ENCODE peak calls at places on chromosomes 7 and 10, in five cellular contexts. L is body of pancreas, C is DND-41, X is OCI-LY7, Z is heart left ventricle. D is an unnamed sample. For H3K4me1 and H3K36me3, the result is how much of the 10 kb centered on the place peaks cover.

GRCh38 chr7:22549051-22549450 is 49.1 kb upstream of the STEAP1B start:
- DNase-seq in C (no peak), L (no peak), Z (no peak), X (no peak), D (no peak)

GRCh38 chr7:158811461-158811860 is 17.8 kb downstream of the ESYT2 start:
- DNase-seq in X (no peak), Z (no peak), C (peak), L (peak), D (no peak)

GRCh38 chr10:108412323-108412722 is 1247.8 kb upstream of the SORCS1 start:
- DNase-seq in L (no peak), Z (no peak), X (no peak), C (no peak), D (no peak)

GRCh38 chr7:121288894-121289293 is 39.9 kb upstream of the WNT16 start:
- DNase-seq in L (no peak), X (no peak), C (no peak), Z (no peak), D (no peak)

GRCh38 chr10:121708921-121709625 is 110.8 kb upstream of the FGFR2 start:
- DNase-seq in L (no peak), Z (no peak), C (no peak), X (no peak), D (no peak)

GRCh38 chr10:68333058-68333395 is 299 bp upstream of the PBLD start:
- DNase-seq in C (no peak), L (no peak), X (no peak), Z (no peak), D (no peak)

GRCh38 chr7:31123726-31124125 is 71.6 kb downstream of the ADCYAP1R1 start:
- DNase-seq in C (no peak), Z (no peak), X (no peak), L (no peak), D (no peak)

GRCh38 chr7:150753826-150754603 is 16.8 kb downstream of the GIMAP5 start:
- DNase-seq in C (peak), L (peak), Z (no peak), X (peak), D (no peak)

GRCh38 chr10:34966440-34966839 is 123.7 kb downstream of the CUL2 start:
- DNase-seq in Z (no peak), L (no peak), C (no peak), X (no peak), D (no peak)

GRCh38 chr7:35604595-35604994 is 90.3 kb downstream of the HERPUD2 start:
- DNase-seq in C (no peak), L (no peak), Z (no peak), X (no peak), D (no peak)

GRCh38 chr10:101222683-101223273 is 6.5 kb downstream of the LBX1 start:
- DNase-seq in C (no peak), X (no peak), Z (no peak), L (no peak), D (no peak)
- H3K4me1 ChIP-seq in C (under half), X (under half), Z (under half), L (half or more), D (under half)

GRCh38 chr7:154978045-154978444 is 24.9 kb downstream of the PAXIP1 start:
- DNase-seq in X (no peak), Z (no peak), L (no peak), C (no peak), D (no peak)
- H3K36me3 ChIP-seq in X (half or more), Z (half or more), L (under half), C (half or more), D (under half)

GRCh38 chr7:77830649-77831355 is 32.2 kb downstream of the PHTF2 start:
- DNase-seq in X (no peak), C (no peak), Z (no peak), L (no peak), D (no peak)

GRCh38 chr7:77837275-77837674 is 38.7 kb downstream of the PHTF2 start:
- DNase-seq in L (no peak), X (no peak), Z (no peak), C (no peak), D (no peak)

GRCh38 chr7:77831481-77831880 is 32.9 kb downstream of the PHTF2 start:
- DNase-seq in X (no peak), Z (no peak), C (no peak), L (no peak), D (no peak)

GRCh38 chr7:77831953-77832352 is 33.4 kb downstream of the PHTF2 start:
- DNase-seq in X (no peak), L (no peak), C (no peak), Z (no peak), D (no peak)

GRCh38 chr7:77833136-77833535 is 34.6 kb downstream of the PHTF2 start:
- DNase-seq in X (no peak), Z (no peak), C (no peak), L (no peak), D (no peak)
- H3K4me1 ChIP-seq in X (half or more), Z (under half), C (under half), L (under half), D (under half)

GRCh38 chr10:101986277-101986971 is 69.5 kb downstream of the ARMH3 start:
- DNase-seq in C (no peak), Z (peak), X (no peak), L (peak), D (peak)

DNA sequence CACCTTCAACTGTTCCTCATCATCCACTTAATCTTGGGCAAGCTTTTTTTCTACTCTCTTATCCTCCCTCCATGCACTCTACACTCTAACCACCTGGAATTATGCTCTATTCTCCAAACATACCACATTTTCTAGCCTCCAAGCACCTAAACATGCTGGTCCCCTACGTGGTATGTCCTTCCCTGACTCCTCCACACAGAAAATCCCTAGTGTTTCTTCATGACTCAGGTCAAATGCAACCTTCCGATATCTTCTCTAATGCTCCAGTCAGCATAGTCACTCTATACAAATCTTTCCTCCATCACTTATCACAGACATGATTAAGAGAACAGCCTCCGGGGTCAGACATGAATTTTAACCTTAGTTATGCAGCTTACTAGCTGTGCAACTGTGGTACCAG is 68.8 kb downstream of the ARMH3 start:
- DNase-seq in X (no peak), L (no peak), Z (no peak), C (no peak), D (no peak)
- H3K36me3 ChIP-seq in X (half or more), L (under half), Z (half or more), C (half or more), D (under half)

DNA sequence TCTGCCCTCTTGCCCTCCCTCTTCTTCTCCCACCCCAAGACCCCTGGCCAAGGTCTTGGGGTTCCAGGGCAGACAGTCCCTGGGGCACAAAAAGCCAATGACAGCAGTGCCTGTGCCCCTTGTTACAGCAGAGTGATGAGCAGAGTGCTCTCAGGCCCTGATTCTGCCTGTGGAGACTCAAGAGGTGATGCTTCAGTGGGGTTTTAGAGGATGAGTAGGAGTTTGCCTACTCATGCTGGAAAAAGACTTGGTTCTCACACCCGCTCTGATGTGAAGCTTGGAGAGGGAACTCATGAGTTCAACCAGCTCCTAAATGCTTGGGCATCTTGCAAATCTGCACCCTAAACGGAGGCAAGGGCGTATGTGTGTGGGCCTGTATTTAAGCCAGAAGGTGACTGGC is 58.2 kb downstream of the CAMK2B start:
- DNase-seq in Z (no peak), L (no peak), X (no peak), C (no peak), D (no peak)
- H3K4me1 ChIP-seq in Z (under half), L (under half), X (under half), C (under half), D (under half)

D was measured in BE2C.